ENCODE peak calls at places on chromosomes 1 and 21, in six cellular contexts. U, Y, O, J, D and C are unnamed samples. For H3K27me3, the result is how much of the 10 kb centered on the place peaks cover.

GRCh38 chr1:77342745-77343144 is 60.9 kb downstream of the AK5 start:
- DNase-seq in O (no peak), U (no peak), Y (no peak), D (no peak), J (no peak), C (no peak)

GRCh38 chr21:44592446-44593365 is at the start of gene KRTAP10-6:
- DNase-seq in U (no peak), Y (peak), O (no peak), J (no peak), D (no peak), C (no peak)

GRCh38 chr1:154983776-154984466 is 777 bp downstream of the FLAD1 start:
- DNase-seq in J (no peak), Y (no peak), O (no peak), U (no peak), D (no peak), C (no peak)

GRCh38 chr1:243730499-243731150 is 119.4 kb downstream of the AKT3 start:
- DNase-seq in J (no peak), D (no peak), O (no peak), U (no peak), Y (no peak), C (no peak)

GRCh38 chr1:154431586-154432373 is 26.6 kb downstream of the IL6R start:
- DNase-seq in O (no peak), J (peak), U (no peak), Y (no peak), D (no peak), C (no peak)

GRCh38 chr1:84918706-84919105 is 25.7 kb upstream of the LPAR3 start:
- DNase-seq in O (peak), Y (no peak), U (no peak), J (no peak), D (no peak), C (no peak)

GRCh38 chr1:44660176-44660575 is 14.1 kb downstream of the TMEM53 start:
- DNase-seq in O (peak), U (no peak), J (no peak), Y (no peak), D (no peak), C (no peak)

GRCh38 chr1:48469616-48470500 is 2.1 kb downstream of the SPATA6 start:
- DNase-seq in J (no peak), D (no peak), U (no peak), Y (no peak), O (no peak), C (no peak)

GRCh38 chr21:33936221-33937038 is 20.8 kb upstream of the ATP5PO start:
- DNase-seq in U (no peak), Y (peak), J (no peak), O (no peak), D (no peak), C (no peak)

GRCh38 chr1:82388679-82389078 is 587.9 kb downstream of the ADGRL2 start:
- DNase-seq in Y (no peak), U (no peak), D (no peak), O (no peak), J (no peak), C (no peak)

GRCh38 chr1:29546496-29546895 is 310.2 kb downstream of the PTPRU start:
- DNase-seq in J (no peak), O (no peak), U (no peak), Y (no peak), D (no peak), C (no peak)

GRCh38 chr21:38140192-38140905 is 116.4 kb upstream of the KCNJ15 start:
- DNase-seq in J (no peak), Y (no peak), O (peak), D (no peak), U (no peak), C (no peak)

GRCh38 chr1:224182057-224182865 is 779 bp upstream of the DEGS1 start:
- DNase-seq in D (no peak), Y (no peak), O (no peak), U (peak), J (no peak), C (no peak)

GRCh38 chr1:193884848-193885558 is 698.6 kb upstream of the B3GALT2 start:
- DNase-seq in D (no peak), O (no peak), J (no peak), U (no peak), Y (peak), C (no peak)

GRCh38 chr21:33396966-33397365 is 6.2 kb upstream of the IFNGR2 start:
- DNase-seq in J (no peak), Y (no peak), O (no peak), U (no peak), D (no peak), C (no peak)

GRCh38 chr1:68210829-68211228 is 21.5 kb downstream of the WLS start:
- DNase-seq in O (no peak), U (no peak), D (no peak), J (no peak), Y (no peak), C (no peak)
- H3K4me2 ChIP-seq in O (no peak), U (no peak), D (no peak), J (no peak), Y (no peak), C (no peak)

DNA sequence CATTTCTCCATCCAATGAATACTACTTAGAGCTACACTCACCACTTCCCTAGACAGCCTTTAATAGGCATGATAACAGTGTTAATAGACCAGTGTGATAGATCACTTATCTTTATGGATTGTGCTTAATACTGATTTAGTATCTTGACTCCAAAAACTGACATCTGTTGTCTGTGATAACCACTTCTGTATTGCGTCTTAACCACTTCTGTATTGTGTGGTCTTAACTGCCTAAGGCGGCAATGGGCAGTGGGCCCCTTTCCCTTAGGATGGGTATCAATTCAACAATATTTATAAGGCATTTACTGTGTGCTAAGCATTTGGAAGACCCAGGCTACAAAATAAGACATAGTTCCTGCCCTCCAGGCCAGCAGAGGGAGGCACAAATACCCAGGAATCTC is 32.0 kb upstream of the RCAN3 start:
- DNase-seq in J (no peak), Y (no peak), O (no peak), U (no peak), D (no peak), C (no peak)
- H3K27me3 ChIP-seq in J (under half), Y (under half), O (under half), U (under half), D (under half), C (under half)

DNA sequence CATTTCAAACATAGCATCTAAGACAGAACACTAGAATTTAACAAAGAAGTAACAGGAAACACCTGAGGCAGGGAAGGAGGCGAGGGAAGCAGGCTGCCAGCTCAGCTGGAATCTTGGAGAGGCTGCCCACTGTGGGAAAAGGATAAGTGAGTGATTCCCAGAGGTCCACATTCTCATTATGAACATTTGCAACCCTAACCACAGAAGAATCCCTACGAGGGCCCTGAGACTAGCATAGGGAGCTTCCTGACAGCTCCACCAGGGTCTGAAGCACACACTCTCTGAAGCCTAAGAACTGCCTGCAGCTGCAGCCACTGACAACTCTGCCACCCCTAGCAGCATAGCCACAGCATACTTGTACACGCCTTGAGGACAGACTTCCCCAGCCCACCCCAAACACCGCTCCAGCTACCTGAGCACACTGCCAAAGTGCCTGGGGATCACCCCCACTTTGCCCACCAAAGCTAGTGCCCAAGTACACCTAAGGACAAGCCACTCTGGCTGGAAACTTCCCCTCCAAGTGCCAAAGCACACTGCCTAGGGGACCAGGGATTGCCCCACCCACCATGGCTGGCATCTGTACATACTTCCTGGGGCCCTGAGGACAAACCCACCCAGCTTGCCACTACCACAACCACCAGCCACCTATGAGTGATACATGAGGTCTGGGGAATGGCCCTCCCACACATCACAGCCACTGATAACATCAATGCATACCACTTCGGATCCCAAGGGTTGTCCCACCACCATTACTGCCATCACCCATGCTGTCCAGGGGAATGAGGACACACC is 76.6 kb upstream of the GUCA2A start:
- DNase-seq in Y (no peak), U (no peak), J (no peak), O (no peak), D (no peak), C (no peak)
- TF ChIP-seq REST in Y (no peak), U (no peak), J (no peak), O (no peak), D (no peak), C (no peak)

DNA sequence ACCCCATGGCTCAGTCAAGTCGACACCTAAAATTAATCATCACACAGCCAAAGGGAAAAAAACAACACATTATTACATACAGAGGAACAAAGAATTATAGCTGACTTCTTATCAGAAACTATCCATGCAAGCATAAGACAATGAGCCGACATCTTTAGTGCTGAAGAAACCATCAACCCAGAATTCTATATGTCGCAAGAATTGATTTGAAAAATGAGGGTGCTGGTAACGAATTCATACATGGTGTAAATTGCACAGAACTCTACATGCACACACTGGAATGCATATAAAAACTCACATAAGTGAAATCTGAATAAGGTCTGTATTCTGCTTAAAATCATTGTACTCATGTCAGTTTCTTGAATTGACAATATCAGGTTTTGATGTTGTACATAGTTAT is 25.0 kb upstream of the EIF4G3 start:
- DNase-seq in Y (no peak), U (no peak), D (no peak), J (no peak), O (no peak), C (no peak)
- H3K4me2 ChIP-seq in Y (no peak), U (no peak), D (no peak), J (no peak), O (no peak), C (no peak)

DNA sequence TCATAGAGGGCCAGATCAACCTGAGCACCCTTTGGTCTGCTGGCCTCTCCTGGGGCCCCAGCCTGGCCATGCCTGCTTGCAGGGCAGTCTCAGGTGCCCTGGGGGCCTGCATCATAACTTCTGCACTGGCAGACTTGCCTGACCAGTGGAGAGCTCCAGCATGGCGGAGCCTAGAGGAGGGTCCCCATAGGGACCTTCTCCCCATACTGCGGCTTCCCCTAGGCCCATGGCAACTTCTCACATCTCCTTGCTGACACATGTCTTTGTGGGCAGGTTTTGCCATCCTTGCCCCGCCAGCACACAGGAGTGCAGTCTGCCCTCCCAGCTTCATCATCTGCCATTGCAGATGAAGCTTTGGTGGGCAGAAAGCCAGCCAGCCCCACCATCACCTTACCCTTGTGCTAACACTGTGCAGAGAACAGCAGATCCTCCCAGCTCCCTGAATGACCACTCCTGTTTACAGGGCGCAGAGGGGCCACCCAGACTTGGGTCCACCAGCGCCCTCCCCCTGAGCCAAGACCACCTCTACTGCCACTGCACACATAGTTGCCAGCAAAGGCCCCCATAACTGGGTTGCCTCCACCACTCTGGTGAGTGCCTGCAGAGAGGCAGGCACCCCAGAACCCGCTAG is 51.7 kb downstream of the ZP4 start:
- DNase-seq in J (no peak), O (no peak), D (no peak), U (no peak), Y (no peak), C (no peak)
- H3K27me3 ChIP-seq in J (under half), O (under half), D (under half), U (under half), Y (under half), C (under half)

GRCh38 chr1:50976111-50976889 is 6.3 kb downstream of the CDKN2C start:
- DNase-seq in U (no peak), Y (peak), O (no peak), J (peak), D (no peak), C (no peak)
- TF ChIP-seq REST in U (no peak), Y (no peak), O (no peak), J (no peak), D (no peak), C (no peak)

GRCh38 chr1:63772201-63772600 is 1.6 kb upstream of the ROR1 start:
- DNase-seq in U (no peak), Y (no peak), O (no peak), J (no peak), D (peak), C (no peak)
- H3K4me2 ChIP-seq in U (no peak), Y (peak), O (no peak), J (no peak), D (peak), C (no peak)